ENCODE peak calls at places on chromosomes 12 and 14, in ten cellular contexts. K is prostate gland, A is stomach, V is ovary, W is transverse colon, C is NB4, R is body of pancreas, E is A549, X is endothelial cell of umbilical vein, F is breast epithelium. Q is an unnamed sample.

GRCh38 chr12:85424581-85425348 is 144.7 kb downstream of the ALX1 start:
- DNase-seq in X (peak; percentile 31), E (no peak), K (no peak), C (peak; percentile 55), A (peak; percentile 45), R (peak; percentile 46), V (no peak), F (no peak), W (peak; percentile 51), Q (no peak)

GRCh38 chr14:79552778-79553177 is 658.5 kb downstream of the DIO2 start:
- DNase-seq in A (no peak), R (no peak), V (no peak), C (no peak), W (no peak), F (no peak), K (no peak), X (no peak), E (no peak), Q (no peak)

GRCh38 chr14:86779416-86779815 is 1213.6 kb downstream of the GALC start:
- DNase-seq in A (no peak), F (no peak), C (no peak), K (no peak), R (no peak), W (no peak), E (no peak), X (no peak), V (no peak), Q (no peak)

GRCh38 chr12:92762773-92763172 is 60.0 kb downstream of the PLEKHG7 start:
- DNase-seq in X (no peak), C (no peak), F (no peak), W (no peak), A (no peak), V (no peak), K (no peak), E (no peak), R (no peak), Q (no peak)

GRCh38 chr12:2244013-2244861 is 191.4 kb downstream of the CACNA1C start:
- DNase-seq in V (no peak), F (no peak), K (no peak), R (no peak), A (no peak), E (no peak), C (no peak), W (peak; percentile 34), X (no peak), Q (peak; percentile 87)

GRCh38 chr14:102786758-102787157 is 9.5 kb downstream of the TRAF3 start:
- DNase-seq in R (no peak), X (peak; percentile 36), F (no peak), C (no peak), W (no peak), K (no peak), A (no peak), E (no peak), V (no peak), Q (no peak)

GRCh38 chr14:37172024-37172869 is at the start of gene SLC25A21:
- DNase-seq in W (peak; percentile 68), X (peak; percentile 92), K (peak; percentile 72), E (peak; percentile 90), F (peak; percentile 51), A (peak; percentile 77), V (peak; percentile 70), C (no peak), R (peak; percentile 78), Q (peak; percentile 87)

GRCh38 chr12:93174048-93174447 is 203.7 kb upstream of the NUDT4 start:
- DNase-seq in E (no peak), F (no peak), C (no peak), V (no peak), W (no peak), X (peak; percentile 35), A (no peak), R (no peak), K (peak; percentile 32), Q (no peak)

GRCh38 chr14:81033841-81034240 is 78.4 kb downstream of the TSHR start:
- DNase-seq in E (no peak), R (no peak), K (no peak), C (peak; percentile 60), W (no peak), A (no peak), F (no peak), X (no peak), V (no peak), Q (no peak)

GRCh38 chr12:130546494-130546893 is 169.6 kb downstream of the RIMBP2 start:
- DNase-seq in F (no peak), X (no peak), R (no peak), K (no peak), C (no peak), A (no peak), E (no peak), V (no peak), W (no peak), Q (no peak)

GRCh38 chr12:124369055-124369900 is 74.4 kb downstream of the RFLNA start:
- DNase-seq in A (peak; percentile 96), E (no peak), X (peak; percentile 90), W (peak; percentile 86), C (no peak), F (peak; percentile 81), V (peak; percentile 95), R (peak; percentile 99), K (peak; percentile 78), Q (peak; percentile 97)

GRCh38 chr12:2457215-2458112 is 337.3 kb upstream of the FKBP4 start:
- DNase-seq in C (no peak), A (no peak), V (no peak), K (no peak), X (no peak), R (no peak), W (no peak), F (no peak), E (no peak), Q (no peak)

GRCh38 chr12:32896438-32897275 is at the start of gene PKP2:
- DNase-seq in C (no peak), E (peak; percentile 56), X (peak; percentile 36), W (peak; percentile 92), A (peak; percentile 91), V (peak; percentile 70), R (peak; percentile 92), K (peak; percentile 94), F (peak; percentile 82), Q (no peak)
- TF ChIP-seq POLR2A in C (no peak), E (peak; percentile 33), X (no peak), W (peak; percentile 60), A (no peak), V (no peak), R (peak; percentile 76), K (peak; percentile 58), F (no peak), Q (no peak)

DNA sequence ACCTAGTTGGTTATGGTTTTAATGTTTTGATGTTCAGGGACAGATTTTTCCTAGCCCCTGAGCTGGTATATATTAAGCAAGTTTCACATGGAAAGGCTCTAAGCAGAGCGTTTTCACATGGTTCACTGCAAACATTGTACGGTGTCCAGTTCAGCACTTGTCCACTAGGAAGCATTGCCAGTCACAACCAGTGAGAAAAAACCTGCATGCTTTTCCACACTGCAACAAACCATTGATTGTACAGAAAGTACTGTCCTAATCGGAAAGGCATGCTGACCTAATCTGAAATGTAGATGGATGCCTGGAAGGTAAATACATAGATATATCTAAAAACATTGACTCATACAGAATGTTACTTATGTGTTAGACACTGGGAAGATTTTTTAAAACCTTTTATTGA is 25.0 kb upstream of the NPAS3 start:
- DNase-seq in R (no peak), V (no peak), F (no peak), W (no peak), C (no peak), K (no peak), E (no peak), A (no peak), X (no peak), Q (no peak)
- TF ChIP-seq CTCF in R (peak; percentile 28), V (no peak), F (no peak), W (no peak), C (no peak), K (no peak), E (no peak), A (no peak), X (no peak), Q (no peak)

GRCh38 chr12:109995703-109996482 is at the start of gene GIT2:
- DNase-seq in A (peak; percentile 95), R (peak; percentile 95), W (peak; percentile 95), K (peak; percentile 92), X (peak; percentile 89), F (peak; percentile 91), V (peak; percentile 91), E (peak; percentile 95), C (peak; percentile 99), Q (peak; percentile 97)
- TF ChIP-seq POLR2A in A (no peak), R (peak; percentile 86), W (peak; percentile 80), K (peak; percentile 74), X (peak; percentile 87), F (no peak), V (peak; percentile 46), E (peak; percentile 90), C (peak; percentile 96), Q (peak; percentile 45)

GRCh38 chr12:44526655-44527199 is 349.4 kb downstream of the NELL2 start:
- DNase-seq in R (no peak), C (no peak), V (no peak), A (no peak), K (no peak), F (no peak), W (no peak), E (no peak), X (no peak), Q (no peak)
- TF ChIP-seq CTCF in R (no peak), C (no peak), V (no peak), A (no peak), K (no peak), F (no peak), W (no peak), E (no peak), X (no peak), Q (no peak)

GRCh38 chr12:107327783-107328182 is 234.4 kb upstream of the CRY1 start:
- DNase-seq in K (no peak), A (no peak), C (no peak), E (no peak), W (no peak), X (no peak), F (no peak), R (no peak), V (no peak), Q (no peak)

GRCh38 chr12:107326237-107326636 is 232.9 kb upstream of the CRY1 start:
- DNase-seq in K (no peak), X (no peak), W (no peak), A (no peak), R (no peak), E (no peak), C (no peak), F (no peak), V (no peak), Q (no peak)

GRCh38 chr12:107322063-107322462 is 228.7 kb upstream of the CRY1 start:
- DNase-seq in E (no peak), C (peak; percentile 87), F (no peak), R (no peak), V (no peak), A (no peak), X (no peak), W (no peak), K (no peak), Q (no peak)

GRCh38 chr12:107328442-107329133 is 235.2 kb upstream of the CRY1 start:
- DNase-seq in F (no peak), V (no peak), X (peak; percentile 45), R (no peak), E (peak; percentile 31), C (peak; percentile 95), W (no peak), A (no peak), K (no peak), Q (no peak)

GRCh38 chr12:107325075-107325474 is 231.7 kb upstream of the CRY1 start:
- DNase-seq in W (no peak), E (no peak), K (no peak), X (no peak), V (no peak), F (no peak), A (no peak), R (no peak), C (no peak), Q (no peak)
- TF ChIP-seq POLR2A in W (no peak), E (no peak), K (no peak), X (no peak), V (no peak), F (no peak), A (no peak), R (no peak), C (no peak), Q (no peak)

Q was measured in sigmoid colon.